ENCODE peak calls at places on chromosomes 4 and X, in five cellular contexts. C, E, V, I and O are unnamed samples.

GRCh38 chr4:137677851-137678250 is 145.6 kb upstream of the PCDH18 start:
- DNase-seq in V (peak), I (no peak), E (no peak), C (no peak), O (no peak)

GRCh38 chr4:128862608-128863313 is 53.3 kb downstream of the JADE1 start:
- DNase-seq in C (no peak), E (no peak), V (no peak), I (no peak), O (peak)

GRCh38 chrX:97399400-97399799 is 515.7 kb downstream of the RPA4 start:
- DNase-seq in C (no peak), I (no peak), E (no peak), V (peak), O (no peak)

GRCh38 chr4:127304356-127304755 is 328.4 kb upstream of the INTU start:
- DNase-seq in I (no peak), V (peak), E (no peak), C (no peak), O (no peak)

GRCh38 chr4:151641167-151641566 is 119.6 kb downstream of the GATB start:
- DNase-seq in V (peak), I (no peak), C (no peak), E (no peak), O (no peak)

GRCh38 chrX:45623266-45623665 is 422.6 kb upstream of the DIPK2B start:
- DNase-seq in I (no peak), V (peak), E (peak), C (no peak), O (no peak)

GRCh38 chrX:140725500-140725899 is 15.9 kb downstream of the LINC00632 start:
- DNase-seq in V (no peak), I (no peak), E (no peak), C (no peak), O (no peak)

GRCh38 chr4:121277194-121278105 is 103.4 kb downstream of the QRFPR start:
- DNase-seq in C (peak), V (peak), I (peak), E (peak), O (no peak)

GRCh38 chrX:38578152-38578551 is 16.8 kb downstream of the TSPAN7 start:
- DNase-seq in V (no peak), I (no peak), C (no peak), E (peak), O (no peak)

GRCh38 chrX:47574096-47574553 is 8.1 kb upstream of the TIMP1 start:
- DNase-seq in V (no peak), E (peak), C (no peak), I (no peak), O (no peak)

GRCh38 chrX:10011261-10011931 is 44.2 kb downstream of the CLDN34 start:
- DNase-seq in V (no peak), I (no peak), C (no peak), E (no peak), O (no peak)

GRCh38 chrX:10012776-10013175 is 45.6 kb downstream of the CLDN34 start:
- DNase-seq in V (no peak), E (no peak), C (no peak), I (no peak), O (no peak)

GRCh38 chrX:10011991-10012390 is 44.8 kb downstream of the CLDN34 start:
- DNase-seq in E (no peak), C (no peak), I (no peak), V (no peak), O (no peak)

GRCh38 chrX:10008483-10009056 is 41.4 kb downstream of the CLDN34 start:
- DNase-seq in C (no peak), I (no peak), E (no peak), V (peak), O (no peak)

GRCh38 chrX:10010686-10011085 is 43.5 kb downstream of the CLDN34 start:
- DNase-seq in V (peak), E (no peak), C (no peak), I (no peak), O (no peak)
- H3K27ac ChIP-seq in V (no peak), E (peak), C (peak), I (no peak), O (no peak)

GRCh38 chr4:70996014-70996353 is 2.5 kb downstream of the DCK start:
- DNase-seq in I (peak), C (no peak), E (no peak), V (peak), O (no peak)
- H3K27ac ChIP-seq in I (peak), C (no peak), E (no peak), V (no peak), O (peak)

GRCh38 chr4:123804171-123804721 is 407.7 kb downstream of the SPRY1 start:
- DNase-seq in C (no peak), I (no peak), V (no peak), E (no peak), O (no peak)
- H3K27ac ChIP-seq in C (no peak), I (no peak), V (no peak), E (no peak), O (no peak)

GRCh38 chr4:118955515-118955914 is 66.9 kb downstream of the SYNPO2 start:
- DNase-seq in V (peak), C (no peak), I (no peak), E (no peak), O (no peak)

GRCh38 chr4:118950929-118951570 is 62.4 kb downstream of the SYNPO2 start:
- DNase-seq in C (no peak), I (no peak), V (no peak), E (no peak), O (no peak)

GRCh38 chr4:118957683-118958082 is 69.0 kb downstream of the SYNPO2 start:
- DNase-seq in E (no peak), I (no peak), C (no peak), V (peak), O (no peak)

GRCh38 chr4:118953276-118953675 is 64.6 kb downstream of the SYNPO2 start:
- DNase-seq in C (no peak), E (no peak), V (peak), I (no peak), O (no peak)

GRCh38 chr4:118954246-118954645 is 65.6 kb downstream of the SYNPO2 start:
- DNase-seq in C (no peak), V (peak), E (no peak), I (peak), O (no peak)
- H3K27ac ChIP-seq in C (no peak), V (peak), E (no peak), I (no peak), O (no peak)

DNA sequence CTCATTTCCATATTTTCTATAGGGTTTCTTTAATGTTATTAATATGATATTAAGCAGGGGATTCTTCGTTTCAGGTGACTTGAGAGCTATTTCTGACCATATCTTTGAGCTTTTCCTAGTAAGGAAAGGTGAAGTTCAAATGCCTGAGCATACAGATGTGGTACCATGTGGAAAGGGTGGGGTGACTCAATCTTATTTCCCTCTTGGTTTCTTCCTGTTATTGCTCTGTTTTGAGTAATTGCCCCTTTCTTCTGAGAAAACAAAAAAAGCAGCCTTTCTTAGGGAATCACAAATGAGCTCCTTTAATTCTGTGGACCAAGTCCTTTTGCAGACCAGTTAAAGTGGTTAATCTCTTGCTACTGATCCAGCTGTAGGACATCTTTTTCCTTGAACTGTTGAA is 41.0 kb upstream of the AGA start:
- DNase-seq in C (no peak), V (peak), I (no peak), E (no peak), O (no peak)
- H3K27ac ChIP-seq in C (no peak), V (peak), I (no peak), E (no peak), O (no peak)